ENCODE peak calls at places on chromosomes 12 and 14, in four cellular contexts. T is fibroblast of lung, S is brain microvascular endothelial cell, M is astrocyte. N is an unnamed sample.
A peak's percentile ranks its signal among the peaks of the same experiment; 100 is the strongest.

GRCh38 chr12:69988601-69989194 is 163.7 kb downstream of the MYRFL start:
- DNase-seq in T (peak; percentile 76), M (peak; percentile 77), S (peak; percentile 29), N (no peak)

GRCh38 chr12:89453579-89453978 is 71.0 kb downstream of the GALNT4 start:
- DNase-seq in M (peak; percentile 53), S (peak; percentile 62), T (peak; percentile 55), N (no peak)

GRCh38 chr14:96039633-96040311 is 610 bp downstream of the C14orf132 start:
- DNase-seq in M (peak; percentile 14), T (peak; percentile 27), S (no peak), N (peak; percentile 77)

GRCh38 chr12:38110026-38110699 is 206.4 kb upstream of the ALG10B start:
- DNase-seq in T (no peak), S (no peak), M (no peak), N (no peak)

GRCh38 chr12:107329569-107330324 is 236.4 kb upstream of the CRY1 start:
- DNase-seq in T (peak; percentile 49), M (no peak), S (no peak), N (no peak)

GRCh38 chr14:55927059-55927458 is 191.2 kb upstream of the PELI2 start:
- DNase-seq in T (no peak), S (no peak), M (no peak), N (no peak)

GRCh38 chr14:39426605-39427004 is 5.6 kb downstream of the FBXO33 start:
- DNase-seq in M (peak; percentile 58), S (peak; percentile 9), T (peak; percentile 71), N (no peak)

GRCh38 chr14:70567791-70568190 is 32.7 kb downstream of the MED6 start:
- DNase-seq in M (peak; percentile 11), S (peak; percentile 35), T (peak; percentile 20), N (peak; percentile 66)

GRCh38 chr12:123034022-123034541 is 53.6 kb downstream of the ARL6IP4 start:
- DNase-seq in T (no peak), S (no peak), M (no peak), N (no peak)

GRCh38 chr12:52248541-52249035 is 15.5 kb downstream of the KRT7 start:
- DNase-seq in M (no peak), T (no peak), S (no peak), N (peak; percentile 48)

GRCh38 chr12:15268927-15269552 is 47.8 kb upstream of the RERG start:
- DNase-seq in M (peak; percentile 43), S (peak; percentile 41), T (peak; percentile 63), N (peak; percentile 46)

GRCh38 chr12:111430418-111431353 is 25.0 kb downstream of the SH2B3 start:
- DNase-seq in M (no peak), S (no peak), T (no peak), N (peak; percentile 71)

GRCh38 chr14:68774771-68775613 is 17.9 kb downstream of the ZFP36L1 start:
- DNase-seq in T (no peak), M (no peak), S (no peak), N (no peak)

GRCh38 chr12:80268924-80269749 is 169.8 kb downstream of the OTOGL start:
- DNase-seq in M (peak; percentile 88), T (peak; percentile 92), S (peak; percentile 88), N (no peak)

GRCh38 chr14:92920001-92920400 is 2.9 kb upstream of the CHGA start:
- DNase-seq in M (no peak), S (no peak), T (no peak), N (no peak)

GRCh38 chr12:129788506-129788905 is 115.3 kb downstream of the TMEM132D start:
- DNase-seq in M (peak; percentile 77), T (peak; percentile 83), S (peak; percentile 68), N (no peak)

GRCh38 chr12:48000878-48001321 is 3.4 kb downstream of the COL2A1 start:
- DNase-seq in T (peak; percentile 66), S (peak; percentile 77), M (peak; percentile 50), N (peak; percentile 82)

GRCh38 chr12:109949089-109949488 is 47.1 kb downstream of the GIT2 start:
- DNase-seq in S (peak; percentile 42), T (peak; percentile 86), M (peak; percentile 80), N (no peak)

GRCh38 chr14:77339407-77339806 is 18.6 kb downstream of the GSTZ1 start:
- DNase-seq in S (no peak), M (no peak), T (peak; percentile 14), N (no peak)

GRCh38 chr12:87233636-87234035 is 795.6 kb downstream of the C12orf50 start:
- DNase-seq in M (peak; percentile 23), S (peak; percentile 1), T (peak; percentile 39), N (no peak)

GRCh38 chr12:33588082-33588712 is 148.6 kb upstream of the SYT10 start:
- DNase-seq in T (peak; percentile 81), S (peak; percentile 40), M (peak; percentile 79), N (no peak)

GRCh38 chr12:25756974-25757665 is 201.4 kb upstream of the RASSF8 start:
- DNase-seq in T (no peak), S (no peak), M (no peak), N (no peak)

GRCh38 chr12:118307069-118307954 is 65.4 kb downstream of the TAOK3 start:
- DNase-seq in M (peak; percentile 97), T (peak; percentile 97), S (peak; percentile 92), N (no peak)

GRCh38 chr12:5396541-5396940 is 35.4 kb upstream of the NTF3 start:
- DNase-seq in T (no peak), S (no peak), M (no peak), N (no peak)

GRCh38 chr12:111578276-111578970 is 20.7 kb downstream of the ATXN2 start:
- DNase-seq in T (peak; percentile 90), M (peak; percentile 88), S (peak; percentile 83), N (no peak)

GRCh38 chr14:54572316-54572715 is 5.4 kb downstream of the SAMD4A start:
- DNase-seq in M (no peak), S (peak; percentile 24), T (no peak), N (peak; percentile 59)

GRCh38 chr12:117025481-117026151 is 73.6 kb downstream of the TESC start:
- DNase-seq in M (peak; percentile 22), S (peak; percentile 51), T (peak; percentile 39), N (peak; percentile 93)

GRCh38 chr14:80188571-80188970 is 22.7 kb downstream of the DIO2 start:
- DNase-seq in S (no peak), M (no peak), T (no peak), N (no peak)

GRCh38 chr12:104573-105081 is 38.1 kb downstream of the IQSEC3 start:
- DNase-seq in M (no peak), S (no peak), T (no peak), N (peak; percentile 56)

GRCh38 chr12:30985814-30986452 is 59.4 kb downstream of the TSPAN11 start:
- DNase-seq in S (peak; percentile 50), T (peak; percentile 26), M (no peak), N (peak; percentile 94)

GRCh38 chr12:128567730-128568129 is 256.0 kb downstream of the SLC15A4 start:
- DNase-seq in M (no peak), S (no peak), T (no peak), N (no peak)

GRCh38 chr12:2753536-2753935 is 41.2 kb upstream of the FKBP4 start:
- DNase-seq in T (no peak), S (no peak), M (no peak), N (peak; percentile 70)

GRCh38 chr12:121590476-121591143 is 9.8 kb upstream of the KDM2B start:
- DNase-seq in S (no peak), T (peak; percentile 71), M (peak; percentile 66), N (peak; percentile 62)

DNA sequence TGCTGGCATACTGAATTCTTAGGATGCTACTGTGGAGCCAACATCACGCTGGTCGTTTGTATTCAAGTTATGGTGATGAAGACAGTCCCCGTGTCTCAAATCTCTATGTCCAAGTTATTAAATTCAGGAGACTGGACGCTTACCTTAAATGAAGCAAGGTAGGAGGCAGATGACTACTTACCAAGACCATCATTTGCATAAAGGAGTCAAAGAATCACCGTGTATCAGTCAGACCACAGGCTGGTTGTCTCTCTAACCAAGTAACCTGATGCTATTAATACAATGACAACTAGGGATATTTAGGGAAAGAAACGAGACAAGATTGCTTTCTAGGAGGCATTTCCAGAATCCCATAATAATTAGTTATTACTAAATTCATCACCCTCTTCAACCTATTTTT is 78.1 kb upstream of the FRMD6 start:
- DNase-seq in T (no peak), M (no peak), S (no peak), N (no peak)
- H3K36me3 ChIP-seq in T (no peaks in the 10 kb centered on the region), M (no peaks in the 10 kb centered on the region), S (no peaks in the 10 kb centered on the region), N (no peaks in the 10 kb centered on the region)

DNA sequence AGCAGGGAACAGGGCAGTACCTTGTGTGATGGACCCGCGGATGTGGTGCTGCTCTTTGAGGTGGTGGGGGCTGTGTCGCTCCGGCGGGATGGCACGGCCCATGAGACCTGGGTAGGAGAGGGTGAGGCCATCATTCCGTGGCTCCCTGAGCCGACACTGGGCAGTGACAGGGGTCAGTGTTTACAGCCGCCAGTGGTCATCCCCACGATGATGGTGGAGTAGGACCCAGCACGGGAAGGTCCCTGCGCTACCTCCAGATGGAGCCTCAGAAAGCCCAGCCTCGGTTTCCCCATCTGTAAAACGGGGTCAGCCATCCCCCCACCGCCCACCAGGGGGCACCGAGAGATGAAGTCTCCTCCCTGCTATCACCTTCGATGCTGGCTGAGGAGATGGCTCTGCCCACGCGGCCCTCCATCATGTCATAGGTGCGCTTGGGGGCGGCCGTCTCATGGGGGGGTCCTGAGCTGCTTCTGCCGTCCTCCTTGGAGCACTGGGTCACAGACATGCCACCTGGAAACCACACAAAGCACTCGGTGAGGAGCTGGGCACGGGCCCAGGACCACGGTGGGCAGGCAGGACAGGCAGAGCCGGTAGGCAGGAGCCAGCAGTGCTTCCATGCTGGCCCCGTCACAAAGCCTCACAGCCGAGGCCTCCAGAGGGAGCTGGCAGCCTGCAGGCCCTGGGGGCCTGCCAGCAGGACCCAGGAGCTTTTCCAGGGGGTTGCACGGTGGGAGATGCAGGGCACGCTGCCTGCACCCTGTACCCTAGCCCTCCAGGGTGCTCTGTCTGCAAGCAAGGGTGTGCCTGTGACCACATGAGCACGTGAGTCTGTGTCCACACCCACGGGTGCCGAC is 53.1 kb downstream of the RFLNA start:
- DNase-seq in S (no peak), T (no peak), M (no peak), N (peak; percentile 88)
- H3K36me3 ChIP-seq in S (peaks cover 99% of the 10 kb centered on the region), T (peaks cover 45% of the 10 kb centered on the region), M (peaks cover 70% of the 10 kb centered on the region), N (peaks cover 45% of the 10 kb centered on the region)

GRCh38 chr14:64737391-64738305 is 33.4 kb downstream of the PLEKHG3 start:
- DNase-seq in T (no peak), S (no peak), M (no peak), N (no peak)
- H3K36me3 ChIP-seq in T (no peaks in the 10 kb centered on the region), S (peaks cover 34% of the 10 kb centered on the region), M (peaks cover 31% of the 10 kb centered on the region), N (peaks cover 32% of the 10 kb centered on the region)

DNA sequence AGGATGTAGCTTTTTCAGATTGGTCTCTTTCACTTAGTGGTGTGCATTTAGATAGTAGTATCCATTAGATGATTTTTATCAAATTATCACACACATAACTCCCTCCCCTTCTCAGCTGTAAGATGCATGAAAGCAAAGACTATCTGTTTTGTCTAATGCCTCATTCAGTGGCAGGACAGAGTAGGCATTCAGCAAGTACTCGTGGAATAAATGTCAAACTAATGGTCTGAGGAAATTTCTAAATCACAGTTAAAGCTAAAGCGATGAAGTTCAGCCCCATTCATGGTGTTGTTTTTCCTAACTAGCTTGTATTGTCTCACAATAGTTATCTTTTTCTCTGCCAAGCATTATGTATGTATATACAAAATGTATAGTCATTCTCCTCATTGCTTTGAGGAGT is 16.1 kb downstream of the CCNK start:
- DNase-seq in S (no peak), T (no peak), M (no peak), N (no peak)
- H3K36me3 ChIP-seq in S (peaks cover 54% of the 10 kb centered on the region), T (peaks cover 14% of the 10 kb centered on the region), M (peaks cover 55% of the 10 kb centered on the region), N (peaks cover 33% of the 10 kb centered on the region)

GRCh38 chr12:43898474-43898873 is 62.6 kb downstream of the TMEM117 start:
- DNase-seq in S (no peak), T (no peak), M (no peak), N (no peak)
- H3K36me3 ChIP-seq in S (no peaks in the 10 kb centered on the region), T (no peaks in the 10 kb centered on the region), M (no peaks in the 10 kb centered on the region), N (no peaks in the 10 kb centered on the region)

GRCh38 chr12:46214668-46215429 is 54.0 kb downstream of the SLC38A1 start:
- DNase-seq in M (no peak), S (no peak), T (peak; percentile 25), N (no peak)
- H3K36me3 ChIP-seq in M (peaks cover 2% of the 10 kb centered on the region), S (peaks cover 2% of the 10 kb centered on the region), T (no peaks in the 10 kb centered on the region), N (peaks cover 14% of the 10 kb centered on the region)